ENCODE peak calls at places on chromosomes 7 and 10, in five cellular contexts. One of them, this sample, is unnamed.

GRCh38 chr7:142801601-142802295 is 31.0 kb downstream of the PRSS2 start:
- DNase-seq in left ventricle myocardium superior: no peak
- DNase-seq in stimulated activated naive CD4-positive, alpha-beta T cell: no peak
- DNase-seq in left cardiac atrium: no peak
- DNase-seq in T-cell: no peak
- DNase-seq in this sample: no peak

GRCh38 chr7:34133983-34134782 is 228.8 kb downstream of the BMPER start:
- DNase-seq in left ventricle myocardium superior: peak; percentile 67
- DNase-seq in stimulated activated naive CD4-positive, alpha-beta T cell: no peak
- DNase-seq in left cardiac atrium: peak; percentile 77
- DNase-seq in T-cell: no peak
- DNase-seq in this sample: no peak

GRCh38 chr10:124074471-124075109 is 18.8 kb downstream of the CHST15 start:
- DNase-seq in left ventricle myocardium superior: peak; percentile 39
- DNase-seq in stimulated activated naive CD4-positive, alpha-beta T cell: peak; percentile 5
- DNase-seq in left cardiac atrium: no peak
- DNase-seq in T-cell: no peak
- DNase-seq in this sample: no peak

GRCh38 chr7:151374726-151375125 is 33.1 kb downstream of the NUB1 start:
- DNase-seq in left ventricle myocardium superior: no peak
- DNase-seq in stimulated activated naive CD4-positive, alpha-beta T cell: no peak
- DNase-seq in left cardiac atrium: no peak
- DNase-seq in T-cell: no peak
- DNase-seq in this sample: no peak

GRCh38 chr7:78345979-78346378 is 547.4 kb downstream of the PHTF2 start:
- DNase-seq in left ventricle myocardium superior: no peak
- DNase-seq in stimulated activated naive CD4-positive, alpha-beta T cell: no peak
- DNase-seq in left cardiac atrium: peak; percentile 21
- DNase-seq in T-cell: no peak
- DNase-seq in this sample: no peak

GRCh38 chr7:107234436-107234835 is 65.6 kb downstream of the HBP1 start:
- DNase-seq in left ventricle myocardium superior: no peak
- DNase-seq in stimulated activated naive CD4-positive, alpha-beta T cell: no peak
- DNase-seq in left cardiac atrium: no peak
- DNase-seq in T-cell: no peak
- DNase-seq in this sample: no peak

GRCh38 chr7:94452257-94452656 is 57.4 kb upstream of the CASD1 start:
- DNase-seq in left ventricle myocardium superior: peak; percentile 25
- DNase-seq in stimulated activated naive CD4-positive, alpha-beta T cell: no peak
- DNase-seq in left cardiac atrium: no peak
- DNase-seq in T-cell: no peak
- DNase-seq in this sample: no peak

GRCh38 chr7:122887198-122887597 is 938 bp upstream of the CADPS2 start:
- DNase-seq in left ventricle myocardium superior: peak; percentile 72
- DNase-seq in stimulated activated naive CD4-positive, alpha-beta T cell: no peak
- DNase-seq in left cardiac atrium: peak; percentile 79
- DNase-seq in T-cell: no peak
- DNase-seq in this sample: no peak

GRCh38 chr10:122078326-122078725 is 89.4 kb downstream of the TACC2 start:
- DNase-seq in left ventricle myocardium superior: no peak
- DNase-seq in stimulated activated naive CD4-positive, alpha-beta T cell: no peak
- DNase-seq in left cardiac atrium: no peak
- DNase-seq in T-cell: no peak
- DNase-seq in this sample: no peak

GRCh38 chr10:70722820-70723424 is 50.6 kb downstream of the ADAMTS14 start:
- DNase-seq in left ventricle myocardium superior: no peak
- DNase-seq in stimulated activated naive CD4-positive, alpha-beta T cell: no peak
- DNase-seq in left cardiac atrium: no peak
- DNase-seq in T-cell: no peak
- DNase-seq in this sample: no peak

GRCh38 chr10:91352760-91353159 is 57.4 kb upstream of the HECTD2 start:
- DNase-seq in left ventricle myocardium superior: no peak
- DNase-seq in stimulated activated naive CD4-positive, alpha-beta T cell: no peak
- DNase-seq in left cardiac atrium: no peak
- DNase-seq in T-cell: no peak
- DNase-seq in this sample: no peak

GRCh38 chr7:106015586-106016218 is 52.6 kb downstream of the CDHR3 start:
- DNase-seq in left ventricle myocardium superior: no peak
- DNase-seq in stimulated activated naive CD4-positive, alpha-beta T cell: no peak
- DNase-seq in left cardiac atrium: no peak
- DNase-seq in T-cell: no peak
- DNase-seq in this sample: no peak

GRCh38 chr7:120156476-120156875 is 116.5 kb upstream of the KCND2 start:
- DNase-seq in left ventricle myocardium superior: no peak
- DNase-seq in stimulated activated naive CD4-positive, alpha-beta T cell: no peak
- DNase-seq in left cardiac atrium: no peak
- DNase-seq in T-cell: no peak
- DNase-seq in this sample: no peak

GRCh38 chr7:19404912-19405329 is 259.7 kb upstream of the FERD3L start:
- DNase-seq in left ventricle myocardium superior: no peak
- DNase-seq in stimulated activated naive CD4-positive, alpha-beta T cell: no peak
- DNase-seq in left cardiac atrium: no peak
- DNase-seq in T-cell: no peak
- DNase-seq in this sample: no peak

GRCh38 chr10:108036298-108036697 is 871.8 kb upstream of the SORCS1 start:
- DNase-seq in left ventricle myocardium superior: no peak
- DNase-seq in stimulated activated naive CD4-positive, alpha-beta T cell: no peak
- DNase-seq in left cardiac atrium: no peak
- DNase-seq in T-cell: no peak
- DNase-seq in this sample: no peak

GRCh38 chr10:49398000-49398861 is 2.3 kb upstream of the DRGX start:
- DNase-seq in left ventricle myocardium superior: peak; percentile 79
- DNase-seq in stimulated activated naive CD4-positive, alpha-beta T cell: no peak
- DNase-seq in left cardiac atrium: peak; percentile 64
- DNase-seq in T-cell: peak; percentile 38
- DNase-seq in this sample: no peak

GRCh38 chr10:109956454-109957091 is 33.3 kb upstream of the XPNPEP1 start:
- DNase-seq in left ventricle myocardium superior: no peak
- DNase-seq in stimulated activated naive CD4-positive, alpha-beta T cell: no peak
- DNase-seq in left cardiac atrium: no peak
- DNase-seq in T-cell: no peak
- DNase-seq in this sample: no peak

GRCh38 chr10:110535958-110536891 is 31.3 kb upstream of the SMC3 start:
- DNase-seq in left ventricle myocardium superior: peak; percentile 36
- DNase-seq in stimulated activated naive CD4-positive, alpha-beta T cell: peak; percentile 24
- DNase-seq in left cardiac atrium: peak; percentile 40
- DNase-seq in T-cell: peak; percentile 20
- DNase-seq in this sample: peak; percentile 28

GRCh38 chr7:74193913-74194312 is 15.9 kb upstream of the LAT2 start:
- DNase-seq in left ventricle myocardium superior: no peak
- DNase-seq in stimulated activated naive CD4-positive, alpha-beta T cell: no peak
- DNase-seq in left cardiac atrium: no peak
- DNase-seq in T-cell: no peak
- DNase-seq in this sample: no peak

GRCh38 chr7:106239406-106239805 is 45.4 kb downstream of the NAMPT start:
- DNase-seq in left ventricle myocardium superior: peak; percentile 36
- DNase-seq in stimulated activated naive CD4-positive, alpha-beta T cell: no peak
- DNase-seq in left cardiac atrium: no peak
- DNase-seq in T-cell: no peak
- DNase-seq in this sample: no peak

GRCh38 chr7:34851431-34851830 is 185.9 kb downstream of the DPY19L1 start:
- DNase-seq in left ventricle myocardium superior: no peak
- DNase-seq in stimulated activated naive CD4-positive, alpha-beta T cell: no peak
- DNase-seq in left cardiac atrium: no peak
- DNase-seq in T-cell: no peak
- DNase-seq in this sample: no peak

GRCh38 chr10:131350245-131350644 is 38.7 kb upstream of the TCERG1L start:
- DNase-seq in left ventricle myocardium superior: no peak
- DNase-seq in stimulated activated naive CD4-positive, alpha-beta T cell: no peak
- DNase-seq in left cardiac atrium: no peak
- DNase-seq in T-cell: no peak
- DNase-seq in this sample: no peak

GRCh38 chr10:79178614-79179403 is 110.0 kb downstream of the ZMIZ1 start:
- DNase-seq in left ventricle myocardium superior: peak; percentile 67
- DNase-seq in stimulated activated naive CD4-positive, alpha-beta T cell: no peak
- DNase-seq in left cardiac atrium: peak; percentile 45
- DNase-seq in T-cell: no peak
- DNase-seq in this sample: no peak

GRCh38 chr7:151225948-151226510 is 976 bp downstream of the ABCF2 start:
- DNase-seq in left ventricle myocardium superior: no peak
- DNase-seq in stimulated activated naive CD4-positive, alpha-beta T cell: no peak
- DNase-seq in left cardiac atrium: no peak
- DNase-seq in T-cell: no peak
- DNase-seq in this sample: no peak

GRCh38 chr10:132257271-132257670 is 50.5 kb downstream of the STK32C start:
- DNase-seq in left ventricle myocardium superior: no peak
- DNase-seq in stimulated activated naive CD4-positive, alpha-beta T cell: no peak
- DNase-seq in left cardiac atrium: no peak
- DNase-seq in T-cell: no peak
- DNase-seq in this sample: no peak

GRCh38 chr7:107865956-107866775 is 24.8 kb upstream of the DLD start:
- DNase-seq in left ventricle myocardium superior: no peak
- DNase-seq in stimulated activated naive CD4-positive, alpha-beta T cell: no peak
- DNase-seq in left cardiac atrium: no peak
- DNase-seq in T-cell: no peak
- DNase-seq in this sample: no peak